ENCODE peak calls at places on chromosomes 6 and 20, in five cellular contexts. K is fibroblast of the conjunctiva, V is KBM-7, G is Calu3, O is nephron progenitor cell. J is an unnamed sample.

GRCh38 chr20:13685623-13686022 is 46.9 kb upstream of the TASP1 start:
- DNase-seq in K (no peak), V (no peak), G (no peak), O (no peak), J (no peak)

GRCh38 chr20:42161228-42161829 is 543.2 kb upstream of the CHD6 start:
- DNase-seq in K (no peak), V (no peak), G (no peak), O (no peak), J (no peak)

GRCh38 chr6:156026543-156027268 is 571.1 kb upstream of the NOX3 start:
- DNase-seq in K (no peak), V (no peak), G (no peak), O (no peak), J (no peak)

GRCh38 chr6:3294396-3294795 is 35.6 kb downstream of the PSMG4 start:
- DNase-seq in K (no peak), V (no peak), G (no peak), O (no peak), J (no peak)

GRCh38 chr6:36098920-36099647 is 31.2 kb upstream of the MAPK13 start:
- DNase-seq in K (no peak), V (peak), G (no peak), O (no peak), J (no peak)

GRCh38 chr20:9220874-9221547 is 152.1 kb downstream of the PLCB4 start:
- DNase-seq in K (no peak), V (no peak), G (no peak), O (no peak), J (no peak)

GRCh38 chr20:21504323-21504722 is 9.5 kb downstream of the NKX2-2 start:
- DNase-seq in K (no peak), V (no peak), G (no peak), O (no peak), J (no peak)

GRCh38 chr20:38970302-38970701 is 8.2 kb downstream of the DHX35 start:
- DNase-seq in K (no peak), V (no peak), G (no peak), O (no peak), J (no peak)

GRCh38 chr20:38346247-38346651 is at the start of gene LBP:
- DNase-seq in K (no peak), V (no peak), G (no peak), O (no peak), J (no peak)

GRCh38 chr6:7137335-7138106 is 29.8 kb downstream of the RREB1 start:
- DNase-seq in K (peak), V (peak), G (no peak), O (peak), J (no peak)

GRCh38 chr6:97186416-97186999 is 96.5 kb downstream of the MMS22L start:
- DNase-seq in K (peak), V (peak), G (peak), O (peak), J (peak)

GRCh38 chr20:44664127-44664526 is 12.6 kb upstream of the ADA start:
- DNase-seq in K (no peak), V (peak), G (no peak), O (no peak), J (no peak)

GRCh38 chr6:153090241-153090930 is 40.7 kb downstream of the RGS17 start:
- DNase-seq in K (peak), V (no peak), G (no peak), O (no peak), J (peak)

GRCh38 chr6:106883808-106884262 is 90.7 kb downstream of the CD24 start:
- DNase-seq in K (no peak), V (peak), G (no peak), O (no peak), J (no peak)

GRCh38 chr6:161029195-161029809 is 37.7 kb downstream of the MAP3K4 start:
- DNase-seq in K (peak), V (no peak), G (no peak), O (no peak), J (no peak)

GRCh38 chr6:160102956-160103824 is 18.4 kb upstream of the SLC22A1 start:
- DNase-seq in K (peak), V (peak), G (peak), O (no peak), J (no peak)

GRCh38 chr20:297925-298754 is 770 bp downstream of the ZCCHC3 start:
- DNase-seq in K (peak), V (peak), G (peak), O (peak), J (peak)

GRCh38 chr6:90485615-90486277 is 101.1 kb downstream of the MAP3K7 start:
- DNase-seq in K (no peak), V (peak), G (no peak), O (no peak), J (no peak)

GRCh38 chr6:126480268-126480667 is 140.4 kb downstream of the CENPW start:
- DNase-seq in K (no peak), V (no peak), G (no peak), O (no peak), J (no peak)

GRCh38 chr6:44237813-44238433 is 9.0 kb upstream of the HSP90AB1 start:
- DNase-seq in K (no peak), V (peak), G (peak), O (peak), J (peak)

GRCh38 chr6:157804448-157805327 is 18.4 kb upstream of the SNX9 start:
- DNase-seq in K (no peak), V (no peak), G (no peak), O (no peak), J (no peak)

GRCh38 chr6:32854376-32855178 is 585 bp downstream of the PSMB9 start:
- DNase-seq in K (no peak), V (no peak), G (peak), O (no peak), J (no peak)

GRCh38 chr20:51696304-51697118 is 71.7 kb downstream of the ATP9A start:
- DNase-seq in K (no peak), V (peak), G (no peak), O (no peak), J (no peak)

GRCh38 chr20:56391596-56392281 is at the start of gene AURKA:
- DNase-seq in K (no peak), V (no peak), G (no peak), O (peak), J (no peak)

GRCh38 chr20:62378215-62378614 is 8.7 kb upstream of the RPS21 start:
- DNase-seq in K (no peak), V (no peak), G (no peak), O (no peak), J (peak)

GRCh38 chr20:63662813-63663189 is 4.7 kb downstream of the RTEL1 start:
- DNase-seq in K (no peak), V (no peak), G (no peak), O (no peak), J (no peak)

GRCh38 chr6:32991972-32992371 is 17.4 kb downstream of the HLA-DOA start:
- DNase-seq in K (no peak), V (peak), G (no peak), O (no peak), J (no peak)

GRCh38 chr6:104418839-104419238 is 440.9 kb downstream of the HACE1 start:
- DNase-seq in K (no peak), V (no peak), G (no peak), O (no peak), J (no peak)

GRCh38 chr6:6884193-6884627 is 223.6 kb upstream of the RREB1 start:
- DNase-seq in K (no peak), V (no peak), G (no peak), O (no peak), J (no peak)

J was measured in PC-9.